ENCODE peak calls at places on chromosomes 1 and 21, in ten cellular contexts. One of them, this sample, is unnamed.

GRCh38 chr1:59638172-59638800 is 176.5 kb upstream of the HOOK1 start:
- DNase-seq in GM04504: peak
- DNase-seq in stimulated activated CD4-positive, alpha-beta T cell treated with anti-CD3 and anti-CD28 coated beads, Interleukin-2, amount 100 ng/mL, for 48 hours: no peak
- DNase-seq in NCI-H82: no peak
- DNase-seq in C1 segment of cervical spinal cord: no peak
- DNase-seq in frontal cortex: no peak
- DNase-seq in Calu3: peak
- DNase-seq in H54: no peak
- DNase-seq in EH: peak
- DNase-seq in HFFc6: peak
- DNase-seq in this sample: peak

GRCh38 chr1:238465449-238465848 is 574.7 kb upstream of the ZP4 start:
- DNase-seq in stimulated activated CD4-positive, alpha-beta T cell treated with anti-CD3 and anti-CD28 coated beads, Interleukin-2, amount 100 ng/mL, for 48 hours: no peak
- DNase-seq in C1 segment of cervical spinal cord: no peak
- DNase-seq in Calu3: no peak
- DNase-seq in NCI-H82: no peak
- DNase-seq in HFFc6: no peak
- DNase-seq in frontal cortex: no peak
- DNase-seq in EH: peak
- DNase-seq in GM04504: no peak
- DNase-seq in H54: no peak
- DNase-seq in this sample: no peak

GRCh38 chr1:178243119-178243518 is 149.2 kb downstream of the RASAL2 start:
- DNase-seq in GM04504: no peak
- DNase-seq in H54: no peak
- DNase-seq in frontal cortex: no peak
- DNase-seq in NCI-H82: no peak
- DNase-seq in EH: no peak
- DNase-seq in C1 segment of cervical spinal cord: peak
- DNase-seq in Calu3: no peak
- DNase-seq in HFFc6: no peak
- DNase-seq in stimulated activated CD4-positive, alpha-beta T cell treated with anti-CD3 and anti-CD28 coated beads, Interleukin-2, amount 100 ng/mL, for 48 hours: no peak
- DNase-seq in this sample: no peak

GRCh38 chr1:201884472-201884871 is 4.2 kb upstream of the SHISA4 start:
- DNase-seq in GM04504: no peak
- DNase-seq in frontal cortex: no peak
- DNase-seq in Calu3: no peak
- DNase-seq in stimulated activated CD4-positive, alpha-beta T cell treated with anti-CD3 and anti-CD28 coated beads, Interleukin-2, amount 100 ng/mL, for 48 hours: no peak
- DNase-seq in C1 segment of cervical spinal cord: peak
- DNase-seq in H54: no peak
- DNase-seq in HFFc6: no peak
- DNase-seq in EH: no peak
- DNase-seq in NCI-H82: no peak
- DNase-seq in this sample: no peak

GRCh38 chr21:37193006-37193405 is 74.1 kb downstream of the VPS26C start:
- DNase-seq in frontal cortex: no peak
- DNase-seq in NCI-H82: no peak
- DNase-seq in C1 segment of cervical spinal cord: no peak
- DNase-seq in EH: no peak
- DNase-seq in H54: no peak
- DNase-seq in HFFc6: no peak
- DNase-seq in Calu3: no peak
- DNase-seq in GM04504: no peak
- DNase-seq in stimulated activated CD4-positive, alpha-beta T cell treated with anti-CD3 and anti-CD28 coated beads, Interleukin-2, amount 100 ng/mL, for 48 hours: no peak
- DNase-seq in this sample: no peak

GRCh38 chr21:23119491-23119890 is 2121.3 kb downstream of the NCAM2 start:
- DNase-seq in NCI-H82: no peak
- DNase-seq in GM04504: no peak
- DNase-seq in C1 segment of cervical spinal cord: no peak
- DNase-seq in EH: no peak
- DNase-seq in HFFc6: no peak
- DNase-seq in frontal cortex: no peak
- DNase-seq in stimulated activated CD4-positive, alpha-beta T cell treated with anti-CD3 and anti-CD28 coated beads, Interleukin-2, amount 100 ng/mL, for 48 hours: no peak
- DNase-seq in Calu3: no peak
- DNase-seq in H54: no peak
- DNase-seq in this sample: no peak

GRCh38 chr1:40802078-40803075 is 18.8 kb downstream of the KCNQ4 start:
- DNase-seq in EH: peak
- DNase-seq in C1 segment of cervical spinal cord: no peak
- DNase-seq in frontal cortex: peak
- DNase-seq in H54: no peak
- DNase-seq in NCI-H82: peak
- DNase-seq in Calu3: peak
- DNase-seq in GM04504: peak
- DNase-seq in HFFc6: no peak
- DNase-seq in stimulated activated CD4-positive, alpha-beta T cell treated with anti-CD3 and anti-CD28 coated beads, Interleukin-2, amount 100 ng/mL, for 48 hours: peak
- DNase-seq in this sample: peak

GRCh38 chr1:216310776-216311175 is 112.5 kb downstream of the USH2A start:
- DNase-seq in stimulated activated CD4-positive, alpha-beta T cell treated with anti-CD3 and anti-CD28 coated beads, Interleukin-2, amount 100 ng/mL, for 48 hours: no peak
- DNase-seq in C1 segment of cervical spinal cord: no peak
- DNase-seq in NCI-H82: peak
- DNase-seq in H54: peak
- DNase-seq in GM04504: peak
- DNase-seq in frontal cortex: no peak
- DNase-seq in HFFc6: peak
- DNase-seq in EH: peak
- DNase-seq in Calu3: peak
- DNase-seq in this sample: peak

GRCh38 chr1:181314959-181315358 is 168.4 kb upstream of the CACNA1E start:
- DNase-seq in C1 segment of cervical spinal cord: no peak
- DNase-seq in H54: no peak
- DNase-seq in NCI-H82: no peak
- DNase-seq in HFFc6: no peak
- DNase-seq in EH: no peak
- DNase-seq in stimulated activated CD4-positive, alpha-beta T cell treated with anti-CD3 and anti-CD28 coated beads, Interleukin-2, amount 100 ng/mL, for 48 hours: no peak
- DNase-seq in frontal cortex: no peak
- DNase-seq in GM04504: no peak
- DNase-seq in Calu3: no peak
- DNase-seq in this sample: no peak

GRCh38 chr1:240086726-240087125 is 5.0 kb upstream of the FMN2 start:
- DNase-seq in HFFc6: peak
- DNase-seq in H54: no peak
- DNase-seq in C1 segment of cervical spinal cord: no peak
- DNase-seq in EH: peak
- DNase-seq in frontal cortex: no peak
- DNase-seq in NCI-H82: no peak
- DNase-seq in stimulated activated CD4-positive, alpha-beta T cell treated with anti-CD3 and anti-CD28 coated beads, Interleukin-2, amount 100 ng/mL, for 48 hours: no peak
- DNase-seq in GM04504: no peak
- DNase-seq in Calu3: no peak
- DNase-seq in this sample: no peak

GRCh38 chr1:62954758-62955157 is 170.8 kb downstream of the ATG4C start:
- DNase-seq in stimulated activated CD4-positive, alpha-beta T cell treated with anti-CD3 and anti-CD28 coated beads, Interleukin-2, amount 100 ng/mL, for 48 hours: no peak
- DNase-seq in EH: peak
- DNase-seq in frontal cortex: no peak
- DNase-seq in GM04504: no peak
- DNase-seq in C1 segment of cervical spinal cord: no peak
- DNase-seq in HFFc6: no peak
- DNase-seq in Calu3: no peak
- DNase-seq in H54: no peak
- DNase-seq in NCI-H82: no peak
- DNase-seq in this sample: no peak

GRCh38 chr1:66876664-66877063 is 48.0 kb downstream of the DNAI4 start:
- DNase-seq in stimulated activated CD4-positive, alpha-beta T cell treated with anti-CD3 and anti-CD28 coated beads, Interleukin-2, amount 100 ng/mL, for 48 hours: no peak
- DNase-seq in HFFc6: no peak
- DNase-seq in Calu3: no peak
- DNase-seq in H54: no peak
- DNase-seq in NCI-H82: no peak
- DNase-seq in GM04504: no peak
- DNase-seq in C1 segment of cervical spinal cord: no peak
- DNase-seq in frontal cortex: no peak
- DNase-seq in EH: no peak
- DNase-seq in this sample: no peak

GRCh38 chr1:163178628-163179027 is 24.1 kb downstream of the RGS5 start:
- DNase-seq in frontal cortex: no peak
- DNase-seq in Calu3: no peak
- DNase-seq in HFFc6: no peak
- DNase-seq in H54: no peak
- DNase-seq in NCI-H82: no peak
- DNase-seq in GM04504: no peak
- DNase-seq in stimulated activated CD4-positive, alpha-beta T cell treated with anti-CD3 and anti-CD28 coated beads, Interleukin-2, amount 100 ng/mL, for 48 hours: no peak
- DNase-seq in C1 segment of cervical spinal cord: no peak
- DNase-seq in EH: no peak
- DNase-seq in this sample: no peak

GRCh38 chr1:207750901-207751300 is 953 bp upstream of the CD46 start:
- DNase-seq in stimulated activated CD4-positive, alpha-beta T cell treated with anti-CD3 and anti-CD28 coated beads, Interleukin-2, amount 100 ng/mL, for 48 hours: no peak
- DNase-seq in H54: no peak
- DNase-seq in GM04504: no peak
- DNase-seq in EH: no peak
- DNase-seq in C1 segment of cervical spinal cord: no peak
- DNase-seq in NCI-H82: no peak
- DNase-seq in HFFc6: no peak
- DNase-seq in Calu3: peak
- DNase-seq in frontal cortex: no peak
- DNase-seq in this sample: no peak

GRCh38 chr21:46393941-46394818 is 64.5 kb upstream of the DIP2A start:
- DNase-seq in HFFc6: no peak
- DNase-seq in GM04504: no peak
- DNase-seq in EH: no peak
- DNase-seq in Calu3: no peak
- DNase-seq in NCI-H82: no peak
- DNase-seq in C1 segment of cervical spinal cord: no peak
- DNase-seq in H54: no peak
- DNase-seq in frontal cortex: no peak
- DNase-seq in stimulated activated CD4-positive, alpha-beta T cell treated with anti-CD3 and anti-CD28 coated beads, Interleukin-2, amount 100 ng/mL, for 48 hours: no peak
- DNase-seq in this sample: peak

GRCh38 chr1:172176206-172176605 is 244.3 kb upstream of the C1orf105 start:
- DNase-seq in stimulated activated CD4-positive, alpha-beta T cell treated with anti-CD3 and anti-CD28 coated beads, Interleukin-2, amount 100 ng/mL, for 48 hours: no peak
- DNase-seq in GM04504: no peak
- DNase-seq in H54: no peak
- DNase-seq in Calu3: no peak
- DNase-seq in NCI-H82: no peak
- DNase-seq in frontal cortex: no peak
- DNase-seq in C1 segment of cervical spinal cord: no peak
- DNase-seq in EH: no peak
- DNase-seq in HFFc6: no peak
- DNase-seq in this sample: no peak

GRCh38 chr1:93769767-93770166 is 88.1 kb upstream of the BCAR3 start:
- DNase-seq in C1 segment of cervical spinal cord: no peak
- DNase-seq in Calu3: no peak
- DNase-seq in H54: no peak
- DNase-seq in stimulated activated CD4-positive, alpha-beta T cell treated with anti-CD3 and anti-CD28 coated beads, Interleukin-2, amount 100 ng/mL, for 48 hours: no peak
- DNase-seq in frontal cortex: no peak
- DNase-seq in EH: no peak
- DNase-seq in NCI-H82: peak
- DNase-seq in GM04504: no peak
- DNase-seq in HFFc6: no peak
- DNase-seq in this sample: no peak

GRCh38 chr1:53129891-53130597 is 12.4 kb downstream of the SLC1A7 start:
- DNase-seq in EH: no peak
- DNase-seq in C1 segment of cervical spinal cord: no peak
- DNase-seq in stimulated activated CD4-positive, alpha-beta T cell treated with anti-CD3 and anti-CD28 coated beads, Interleukin-2, amount 100 ng/mL, for 48 hours: no peak
- DNase-seq in HFFc6: no peak
- DNase-seq in NCI-H82: peak
- DNase-seq in H54: no peak
- DNase-seq in frontal cortex: no peak
- DNase-seq in GM04504: no peak
- DNase-seq in Calu3: no peak
- DNase-seq in this sample: no peak

GRCh38 chr1:38045431-38046332 is 911 bp downstream of the POU3F1 start:
- DNase-seq in C1 segment of cervical spinal cord: no peak
- DNase-seq in EH: peak
- DNase-seq in NCI-H82: peak
- DNase-seq in HFFc6: no peak
- DNase-seq in Calu3: no peak
- DNase-seq in frontal cortex: no peak
- DNase-seq in stimulated activated CD4-positive, alpha-beta T cell treated with anti-CD3 and anti-CD28 coated beads, Interleukin-2, amount 100 ng/mL, for 48 hours: no peak
- DNase-seq in H54: no peak
- DNase-seq in GM04504: no peak
- DNase-seq in this sample: no peak

GRCh38 chr21:37412603-37413360 is 46.2 kb downstream of the DYRK1A start:
- DNase-seq in EH: peak
- DNase-seq in C1 segment of cervical spinal cord: no peak
- DNase-seq in NCI-H82: no peak
- DNase-seq in Calu3: no peak
- DNase-seq in stimulated activated CD4-positive, alpha-beta T cell treated with anti-CD3 and anti-CD28 coated beads, Interleukin-2, amount 100 ng/mL, for 48 hours: no peak
- DNase-seq in GM04504: peak
- DNase-seq in frontal cortex: no peak
- DNase-seq in H54: no peak
- DNase-seq in HFFc6: peak
- DNase-seq in this sample: no peak

GRCh38 chr1:226608699-226609505 is 60.3 kb downstream of the STUM start:
- DNase-seq in H54: peak
- DNase-seq in Calu3: peak
- DNase-seq in stimulated activated CD4-positive, alpha-beta T cell treated with anti-CD3 and anti-CD28 coated beads, Interleukin-2, amount 100 ng/mL, for 48 hours: peak
- DNase-seq in HFFc6: peak
- DNase-seq in C1 segment of cervical spinal cord: peak
- DNase-seq in EH: peak
- DNase-seq in NCI-H82: peak
- DNase-seq in GM04504: no peak
- DNase-seq in frontal cortex: peak
- DNase-seq in this sample: no peak